ENCODE peak calls at places on chromosomes 1 and 21, in four cellular contexts. K, P, G and O are unnamed samples.
A peak's percentile ranks its signal among the peaks of the same experiment; 100 is the strongest.

GRCh38 chr1:167555971-167556714 is 2.6 kb upstream of the CREG1 start:
- DNase-seq in P (peak; percentile 83), K (no peak), G (peak; percentile 70), O (peak; percentile 92)

GRCh38 chr21:34279883-34280282 is 83.9 kb upstream of the KCNE2 start:
- DNase-seq in G (no peak), P (no peak), K (no peak), O (no peak)

GRCh38 chr1:63669151-63669961 is 76.1 kb downstream of the PGM1 start:
- DNase-seq in G (peak; percentile 33), K (no peak), P (no peak), O (no peak)

GRCh38 chr1:165857046-165857801 is 29.8 kb downstream of the UCK2 start:
- DNase-seq in G (no peak), K (no peak), P (peak; percentile 14), O (no peak)

GRCh38 chr1:202240956-202241355 is 47.4 kb downstream of the LGR6 start:
- DNase-seq in G (no peak), K (no peak), P (no peak), O (no peak)

GRCh38 chr1:63920154-63921117 is 146.6 kb downstream of the ROR1 start:
- DNase-seq in K (peak; percentile 63), G (peak; percentile 83), P (peak; percentile 53), O (no peak)

GRCh38 chr1:238485062-238485905 is 594.6 kb upstream of the ZP4 start:
- DNase-seq in P (peak; percentile 69), G (peak; percentile 24), K (peak; percentile 88), O (no peak)

GRCh38 chr1:90502194-90502593 is 214.9 kb downstream of the BARHL2 start:
- DNase-seq in G (no peak), K (no peak), P (no peak), O (no peak)

GRCh38 chr1:118159578-118159977 is 25.4 kb downstream of the SPAG17 start:
- DNase-seq in P (no peak), G (no peak), K (no peak), O (no peak)

GRCh38 chr1:224726783-224727182 is 110.7 kb downstream of the CNIH3 start:
- DNase-seq in K (peak; percentile 91), P (peak; percentile 65), G (no peak), O (peak; percentile 62)

GRCh38 chr1:93615201-93616150 is 66.2 kb downstream of the BCAR3 start:
- DNase-seq in K (peak; percentile 97), G (peak; percentile 35), P (peak; percentile 40), O (no peak)

GRCh38 chr1:46401964-46402626 is 8.0 kb downstream of the FAAH start:
- DNase-seq in K (peak; percentile 94), G (peak; percentile 88), P (peak; percentile 89), O (peak; percentile 77)

GRCh38 chr1:150021191-150021688 is 10.7 kb upstream of the OTUD7B start:
- DNase-seq in P (peak; percentile 74), G (peak; percentile 33), K (no peak), O (no peak)

GRCh38 chr1:70353038-70353437 is 1.5 kb downstream of the ANKRD13C start:
- DNase-seq in P (no peak), K (no peak), G (no peak), O (no peak)
- H3K4me3 ChIP-seq in P (peak overlapping the region; percentile 66), K (peak overlapping the region; percentile 81), G (peak overlapping the region; percentile 72), O (peak overlapping the region; percentile 82)

GRCh38 chr1:111990026-111990877 is 784 bp upstream of the KCND3 start:
- DNase-seq in K (no peak), G (no peak), P (peak; percentile 29), O (no peak)
- H3K4me3 ChIP-seq in K (peak overlapping the region; percentile 40), G (no peak overlapping the region), P (peak overlapping the region; percentile 55), O (peak overlapping the region; percentile 69)

DNA sequence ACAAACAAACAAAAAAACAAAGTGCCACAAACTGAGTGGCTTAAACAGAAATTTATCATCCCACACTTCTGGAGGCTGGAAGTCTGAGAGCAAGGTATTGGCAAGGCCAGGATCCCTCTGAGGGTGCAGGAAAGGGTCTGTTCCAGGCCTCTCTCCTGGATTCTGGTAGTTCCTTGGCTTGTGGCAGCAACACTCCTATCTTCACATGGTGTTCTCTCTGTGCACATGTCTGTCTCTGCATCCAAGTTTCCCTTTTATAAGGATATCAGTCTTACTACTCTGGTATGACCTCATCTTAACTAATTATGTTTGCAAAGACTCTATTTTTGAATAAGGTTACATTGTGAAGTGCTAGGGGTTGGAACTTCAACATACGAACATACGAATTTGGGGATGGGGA is 5.3 kb upstream of the VASH2 start:
- DNase-seq in P (no peak), G (no peak), K (no peak), O (no peak)
- H3K4me3 ChIP-seq in P (no peak overlapping the region), G (no peak overlapping the region), K (no peak overlapping the region), O (no peak overlapping the region)

GRCh38 chr1:232900818-232901217 is 49.6 kb upstream of the NTPCR start:
- DNase-seq in K (no peak), P (no peak), G (no peak), O (no peak)

GRCh38 chr1:232901255-232901654 is 49.2 kb upstream of the NTPCR start:
- DNase-seq in K (no peak), P (no peak), G (no peak), O (no peak)

GRCh38 chr1:232897949-232898465 is 52.4 kb upstream of the NTPCR start:
- DNase-seq in G (no peak), K (no peak), P (no peak), O (no peak)

GRCh38 chr1:232899278-232899677 is 51.1 kb upstream of the NTPCR start:
- DNase-seq in P (no peak), G (no peak), K (no peak), O (no peak)

GRCh38 chr1:232899839-232900238 is 50.6 kb upstream of the NTPCR start:
- DNase-seq in K (no peak), G (no peak), P (no peak), O (no peak)
- H3K4me3 ChIP-seq in K (no peak overlapping the region), G (no peak overlapping the region), P (no peak overlapping the region), O (no peak overlapping the region)

DNA sequence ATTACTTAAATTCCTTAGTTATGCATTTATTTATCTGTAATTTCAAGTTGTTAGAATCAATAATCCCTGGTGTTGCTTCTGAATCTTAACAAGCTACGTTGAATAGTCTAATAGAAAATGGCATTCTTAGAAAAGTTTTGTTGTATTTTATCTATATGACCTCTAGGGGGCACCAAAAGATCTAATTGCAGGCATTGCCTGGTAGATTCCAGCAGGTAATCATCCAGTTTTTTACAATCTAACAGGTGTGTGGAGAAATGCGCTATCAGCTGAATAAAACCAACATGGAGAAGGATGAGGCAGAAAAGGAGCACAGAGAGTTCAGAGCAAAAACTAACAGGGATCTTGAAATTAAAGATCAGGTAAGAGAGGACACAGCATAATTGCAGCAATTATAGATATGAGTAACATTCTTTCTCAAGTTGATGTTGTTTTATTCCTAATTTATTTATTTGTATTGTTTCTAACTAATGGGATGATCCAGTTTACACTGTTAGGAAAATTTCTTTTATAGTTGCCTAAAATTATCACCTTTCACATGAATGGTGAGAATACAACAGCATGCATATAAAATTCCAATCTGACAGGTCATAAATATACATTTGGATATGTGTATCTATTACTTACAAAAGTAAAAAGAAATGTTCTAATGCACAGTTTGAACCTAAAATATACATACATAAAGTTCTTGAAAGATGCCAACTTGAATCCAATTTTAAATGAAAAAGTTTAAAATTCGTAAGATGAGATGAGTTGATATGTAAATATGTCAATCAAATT is 88.3 kb downstream of the SDCCAG8 start:
- DNase-seq in K (no peak), G (no peak), P (peak; percentile 84), O (no peak)
- H3K4me3 ChIP-seq in K (no peak overlapping the region), G (no peak overlapping the region), P (no peak overlapping the region), O (no peak overlapping the region)

GRCh38 chr21:39134288-39134810 is 48.9 kb downstream of the PSMG1 start:
- DNase-seq in P (no peak), K (no peak), G (no peak), O (peak; percentile 21)
- H3K4me3 ChIP-seq in P (no peak overlapping the region), K (no peak overlapping the region), G (no peak overlapping the region), O (no peak overlapping the region)

GRCh38 chr1:183586455-183586854 is 3.8 kb downstream of the NCF2 start:
- DNase-seq in G (no peak), K (no peak), P (no peak), O (no peak)
- H3K4me3 ChIP-seq in G (no peak overlapping the region), K (no peak overlapping the region), P (no peak overlapping the region), O (no peak overlapping the region)

GRCh38 chr1:43551396-43551888 is 20.8 kb downstream of the PTPRF start:
- DNase-seq in P (no peak), K (no peak), G (no peak), O (no peak)

GRCh38 chr1:43552813-43553212 is 22.1 kb downstream of the PTPRF start:
- DNase-seq in P (peak; percentile 67), K (no peak), G (peak; percentile 50), O (no peak)

GRCh38 chr1:43552059-43552742 is 21.5 kb downstream of the PTPRF start:
- DNase-seq in G (no peak), P (no peak), K (no peak), O (no peak)

GRCh38 chr1:43549921-43550597 is 19.4 kb downstream of the PTPRF start:
- DNase-seq in P (peak; percentile 93), K (no peak), G (peak; percentile 99), O (no peak)

DNA sequence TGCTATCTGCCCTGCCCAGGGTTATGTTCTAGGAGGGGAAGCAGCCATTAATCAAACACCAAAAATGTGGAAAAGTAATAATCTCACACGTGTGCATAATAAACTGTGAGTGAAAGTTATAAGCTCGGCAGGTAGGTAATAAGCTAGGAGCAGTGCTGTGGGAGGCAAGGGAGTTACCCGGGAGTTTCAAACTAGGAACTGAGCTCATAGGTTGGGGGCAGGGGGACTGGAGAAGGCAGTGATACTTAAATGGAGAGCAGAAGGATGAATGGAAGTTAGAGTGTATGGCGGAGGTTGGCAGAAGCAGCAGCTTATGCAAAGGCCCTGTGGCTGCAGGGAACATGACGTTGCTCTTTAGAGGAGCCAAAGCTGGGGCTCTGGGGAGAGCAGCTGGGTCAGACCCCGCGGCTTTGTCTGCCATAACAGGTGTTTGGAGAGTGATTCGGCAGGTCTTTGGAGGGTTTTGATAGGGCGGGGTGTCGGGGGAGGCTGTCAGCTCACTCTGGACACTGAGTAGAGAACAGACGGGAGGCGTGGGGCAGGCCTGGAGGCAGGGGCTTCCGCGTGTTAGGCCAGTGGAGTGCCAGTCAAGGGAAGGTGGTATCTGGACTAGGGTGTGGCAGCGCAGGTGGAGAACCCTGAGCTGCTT is 20.0 kb downstream of the PTPRF start:
- DNase-seq in G (no peak), K (no peak), P (no peak), O (no peak)
- H3K4me3 ChIP-seq in G (peak overlapping the region; percentile 59), K (no peak overlapping the region), P (peak overlapping the region; percentile 6), O (peak overlapping the region; percentile 40)

GRCh38 chr1:6205849-6206845 is at the start of gene RNF207:
- DNase-seq in K (no peak), G (peak; percentile 86), P (peak; percentile 91), O (no peak)
- H3K4me3 ChIP-seq in K (peak within 1 kb of the TSS; percentile 48), G (peak within 1 kb of the TSS; percentile 94), P (peak within 1 kb of the TSS; percentile 37), O (peak within 1 kb of the TSS; percentile 57)

DNA sequence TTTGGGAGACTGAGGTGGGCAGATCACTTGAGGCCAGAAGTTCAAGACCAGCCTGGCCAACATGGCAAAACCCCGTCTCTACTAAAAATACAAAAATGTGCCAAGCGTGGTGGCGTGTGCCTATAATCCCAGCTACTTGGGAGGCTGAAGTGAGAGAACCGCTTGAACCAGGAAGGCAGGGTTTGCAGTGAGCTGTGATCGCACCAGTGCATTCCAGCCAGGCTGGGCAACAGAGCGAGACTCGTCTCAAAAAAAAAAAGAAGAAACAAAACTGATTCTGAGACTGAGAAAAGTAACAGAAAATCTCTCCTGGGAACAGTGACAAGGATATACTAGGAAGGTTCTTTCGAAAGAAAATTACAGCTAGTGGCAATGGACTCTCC is 20.9 kb downstream of the USP48 start:
- DNase-seq in P (no peak), K (no peak), G (no peak), O (no peak)
- H3K4me3 ChIP-seq in P (no peak overlapping the region), K (no peak overlapping the region), G (no peak overlapping the region), O (no peak overlapping the region)